ENCODE peak calls at places on chromosome 7, in nine cellular contexts. D, X, L, K, I, Z, J, H and P are unnamed samples.

GRCh38 chr7:155333346-155334234 is 35.9 kb downstream of the INSIG1 start:
- DNase-seq in D (no peak), X (no peak), L (no peak), K (no peak), I (no peak), Z (no peak), J (no peak), H (no peak), P (no peak)

GRCh38 chr7:17640730-17641377 is 299.4 kb downstream of the SNX13 start:
- DNase-seq in D (peak; percentile 52), X (no peak), L (peak; percentile 47), K (no peak), I (no peak), Z (peak; percentile 66), J (peak; percentile 10), H (no peak), P (no peak)

GRCh38 chr7:76133839-76134238 is 67.9 kb upstream of the SRRM3 start:
- DNase-seq in D (no peak), X (no peak), L (no peak), K (no peak), I (no peak), Z (no peak), J (no peak), H (no peak), P (no peak)

GRCh38 chr7:135670179-135670578 is 7.9 kb downstream of the STMP1 start:
- DNase-seq in D (peak; percentile 90), X (no peak), L (peak; percentile 87), K (no peak), I (no peak), Z (peak; percentile 56), J (no peak), H (no peak), P (no peak)

GRCh38 chr7:38102486-38102885 is 75.6 kb upstream of the STARD3NL start:
- DNase-seq in D (peak; percentile 16), X (no peak), L (no peak), K (no peak), I (no peak), Z (no peak), J (no peak), H (no peak), P (no peak)

GRCh38 chr7:88664630-88665233 is 94.8 kb upstream of the ZNF804B start:
- DNase-seq in D (peak; percentile 43), X (no peak), L (peak; percentile 81), K (no peak), I (no peak), Z (no peak), J (no peak), H (no peak), P (no peak)

GRCh38 chr7:81331061-81332018 is 412.5 kb upstream of the SEMA3C start:
- DNase-seq in D (peak; percentile 17), X (no peak), L (no peak), K (no peak), I (no peak), Z (no peak), J (no peak), H (no peak), P (no peak)

GRCh38 chr7:69190738-69191137 is 407.5 kb upstream of the AUTS2 start:
- DNase-seq in D (no peak), X (no peak), L (no peak), K (no peak), I (no peak), Z (no peak), J (no peak), H (no peak), P (no peak)

GRCh38 chr7:108002726-108003590 is at the start of gene LAMB1:
- DNase-seq in D (peak; percentile 81), X (no peak), L (peak; percentile 47), K (peak; percentile 76), I (no peak), Z (peak; percentile 75), J (no peak), H (peak; percentile 73), P (peak; percentile 93)

GRCh38 chr7:665751-666453 is 60.6 kb upstream of the DNAAF5 start:
- DNase-seq in D (peak; percentile 35), X (no peak), L (no peak), K (peak; percentile 33), I (no peak), Z (no peak), J (no peak), H (no peak), P (no peak)

GRCh38 chr7:92639956-92640355 is 49.8 kb upstream of the FAM133B start:
- DNase-seq in D (no peak), X (no peak), L (no peak), K (no peak), I (no peak), Z (no peak), J (no peak), H (no peak), P (no peak)

GRCh38 chr7:14973712-14974428 is 71.3 kb upstream of the DGKB start:
- DNase-seq in D (peak; percentile 14), X (no peak), L (no peak), K (no peak), I (no peak), Z (no peak), J (no peak), H (no peak), P (no peak)

GRCh38 chr7:91778416-91778815 is 102.1 kb downstream of the MTERF1 start:
- DNase-seq in D (no peak), X (no peak), L (no peak), K (no peak), I (no peak), Z (no peak), J (no peak), H (no peak), P (no peak)

GRCh38 chr7:133796778-133797177 is 330.4 kb upstream of the LRGUK start:
- DNase-seq in D (no peak), X (no peak), L (no peak), K (no peak), I (no peak), Z (no peak), J (no peak), H (no peak), P (no peak)

GRCh38 chr7:133633055-133633454 is 380.2 kb downstream of the EXOC4 start:
- DNase-seq in D (peak; percentile 63), X (peak; percentile 24), L (peak; percentile 96), K (no peak), I (no peak), Z (peak; percentile 62), J (no peak), H (no peak), P (no peak)

GRCh38 chr7:117630501-117630900 is 150.7 kb downstream of the CFTR start:
- DNase-seq in D (no peak), X (no peak), L (peak; percentile 35), K (no peak), I (no peak), Z (no peak), J (no peak), H (no peak), P (no peak)

GRCh38 chr7:101740981-101741725 is 76.3 kb upstream of the CUX1 start:
- DNase-seq in D (no peak), X (no peak), L (no peak), K (no peak), I (no peak), Z (no peak), J (peak; percentile 17), H (no peak), P (no peak)

GRCh38 chr7:25431956-25432355 is 203.7 kb upstream of the NPVF start:
- DNase-seq in D (no peak), X (no peak), L (no peak), K (no peak), I (no peak), Z (no peak), J (no peak), H (no peak), P (no peak)

GRCh38 chr7:141864765-141865447 is 23.6 kb upstream of the PRSS37 start:
- DNase-seq in D (peak; percentile 47), X (no peak), L (peak; percentile 93), K (no peak), I (no peak), Z (peak; percentile 20), J (no peak), H (no peak), P (no peak)

GRCh38 chr7:150389532-150389816 is 10.3 kb downstream of the ZNF775 start:
- DNase-seq in D (no peak), X (no peak), L (no peak), K (no peak), I (no peak), Z (no peak), J (no peak), H (no peak), P (no peak)

GRCh38 chr7:129213828-129214227 is 11.0 kb upstream of the AHCYL2 start:
- DNase-seq in D (no peak), X (no peak), L (no peak), K (no peak), I (peak; percentile 16), Z (peak; percentile 13), J (no peak), H (no peak), P (no peak)